ENCODE peak calls at places on chromosomes 1 and 21, in nine cellular contexts. One of them, this sample, is unnamed.

GRCh38 chr1:207499573-207499972 is 3.6 kb downstream of the CR1 start:
- DNase-seq in H4: peak; percentile 66
- DNase-seq in ovary: peak; percentile 23
- DNase-seq in A172: peak; percentile 77
- DNase-seq in stimulated activated CD4-positive, alpha-beta T cell treated with anti-CD3 and anti-CD28 coated beads, TNF-alpha, amount 100 ng/mL, for 48 hours: peak; percentile 38
- DNase-seq in stimulated activated naive CD4-positive, alpha-beta T cell treated with Interleukin-2 at 50 U/mL for 16 hours: peak; percentile 51
- DNase-seq in type B pancreatic cell: no peak
- DNase-seq in CD8-positive, alpha-beta memory T cell: peak; percentile 43
- DNase-seq in HFF-Myc: peak; percentile 52
- DNase-seq in this sample: peak; percentile 39

GRCh38 chr1:12595839-12596821 is 21.9 kb downstream of the DHRS3 start:
- DNase-seq in type B pancreatic cell: peak; percentile 81
- DNase-seq in HFF-Myc: peak; percentile 90
- DNase-seq in stimulated activated CD4-positive, alpha-beta T cell treated with anti-CD3 and anti-CD28 coated beads, TNF-alpha, amount 100 ng/mL, for 48 hours: no peak
- DNase-seq in CD8-positive, alpha-beta memory T cell: no peak
- DNase-seq in stimulated activated naive CD4-positive, alpha-beta T cell treated with Interleukin-2 at 50 U/mL for 16 hours: no peak
- DNase-seq in H4: peak; percentile 98
- DNase-seq in A172: peak; percentile 52
- DNase-seq in ovary: peak; percentile 86
- DNase-seq in this sample: no peak

GRCh38 chr1:59880735-59881134 is 45.8 kb downstream of the CYP2J2 start:
- DNase-seq in CD8-positive, alpha-beta memory T cell: no peak
- DNase-seq in HFF-Myc: no peak
- DNase-seq in H4: no peak
- DNase-seq in stimulated activated CD4-positive, alpha-beta T cell treated with anti-CD3 and anti-CD28 coated beads, TNF-alpha, amount 100 ng/mL, for 48 hours: no peak
- DNase-seq in type B pancreatic cell: no peak
- DNase-seq in stimulated activated naive CD4-positive, alpha-beta T cell treated with Interleukin-2 at 50 U/mL for 16 hours: no peak
- DNase-seq in A172: no peak
- DNase-seq in ovary: no peak
- DNase-seq in this sample: no peak

GRCh38 chr21:28540514-28540913 is 452.2 kb downstream of the LTN1 start:
- DNase-seq in stimulated activated naive CD4-positive, alpha-beta T cell treated with Interleukin-2 at 50 U/mL for 16 hours: no peak
- DNase-seq in H4: no peak
- DNase-seq in ovary: no peak
- DNase-seq in A172: peak; percentile 35
- DNase-seq in stimulated activated CD4-positive, alpha-beta T cell treated with anti-CD3 and anti-CD28 coated beads, TNF-alpha, amount 100 ng/mL, for 48 hours: no peak
- DNase-seq in HFF-Myc: peak; percentile 83
- DNase-seq in type B pancreatic cell: no peak
- DNase-seq in CD8-positive, alpha-beta memory T cell: no peak
- DNase-seq in this sample: no peak

GRCh38 chr1:230268371-230269170 is 157.6 kb downstream of the PGBD5 start:
- DNase-seq in ovary: no peak
- DNase-seq in HFF-Myc: peak; percentile 46
- DNase-seq in stimulated activated naive CD4-positive, alpha-beta T cell treated with Interleukin-2 at 50 U/mL for 16 hours: no peak
- DNase-seq in CD8-positive, alpha-beta memory T cell: no peak
- DNase-seq in type B pancreatic cell: no peak
- DNase-seq in stimulated activated CD4-positive, alpha-beta T cell treated with anti-CD3 and anti-CD28 coated beads, TNF-alpha, amount 100 ng/mL, for 48 hours: no peak
- DNase-seq in H4: peak; percentile 75
- DNase-seq in A172: peak; percentile 70
- DNase-seq in this sample: no peak

GRCh38 chr1:160094806-160095205 is 3.6 kb downstream of the IGSF8 start:
- DNase-seq in stimulated activated CD4-positive, alpha-beta T cell treated with anti-CD3 and anti-CD28 coated beads, TNF-alpha, amount 100 ng/mL, for 48 hours: no peak
- DNase-seq in ovary: no peak
- DNase-seq in CD8-positive, alpha-beta memory T cell: no peak
- DNase-seq in HFF-Myc: no peak
- DNase-seq in A172: no peak
- DNase-seq in stimulated activated naive CD4-positive, alpha-beta T cell treated with Interleukin-2 at 50 U/mL for 16 hours: no peak
- DNase-seq in H4: no peak
- DNase-seq in type B pancreatic cell: no peak
- DNase-seq in this sample: no peak

GRCh38 chr1:38151399-38151798 is 104.8 kb upstream of the POU3F1 start:
- DNase-seq in HFF-Myc: no peak
- DNase-seq in stimulated activated naive CD4-positive, alpha-beta T cell treated with Interleukin-2 at 50 U/mL for 16 hours: no peak
- DNase-seq in A172: no peak
- DNase-seq in stimulated activated CD4-positive, alpha-beta T cell treated with anti-CD3 and anti-CD28 coated beads, TNF-alpha, amount 100 ng/mL, for 48 hours: no peak
- DNase-seq in type B pancreatic cell: no peak
- DNase-seq in ovary: no peak
- DNase-seq in CD8-positive, alpha-beta memory T cell: no peak
- DNase-seq in H4: no peak
- DNase-seq in this sample: no peak

GRCh38 chr1:203025721-203026665 is at the start of gene PPFIA4:
- DNase-seq in H4: peak; percentile 68
- DNase-seq in ovary: peak; percentile 84
- DNase-seq in stimulated activated CD4-positive, alpha-beta T cell treated with anti-CD3 and anti-CD28 coated beads, TNF-alpha, amount 100 ng/mL, for 48 hours: peak; percentile 89
- DNase-seq in CD8-positive, alpha-beta memory T cell: peak; percentile 85
- DNase-seq in type B pancreatic cell: peak; percentile 94
- DNase-seq in A172: peak; percentile 73
- DNase-seq in HFF-Myc: no peak
- DNase-seq in stimulated activated naive CD4-positive, alpha-beta T cell treated with Interleukin-2 at 50 U/mL for 16 hours: peak; percentile 75
- DNase-seq in this sample: no peak

GRCh38 chr1:191350938-191351337 is 807.3 kb upstream of the RGS18 start:
- DNase-seq in HFF-Myc: no peak
- DNase-seq in stimulated activated CD4-positive, alpha-beta T cell treated with anti-CD3 and anti-CD28 coated beads, TNF-alpha, amount 100 ng/mL, for 48 hours: no peak
- DNase-seq in stimulated activated naive CD4-positive, alpha-beta T cell treated with Interleukin-2 at 50 U/mL for 16 hours: no peak
- DNase-seq in ovary: no peak
- DNase-seq in CD8-positive, alpha-beta memory T cell: no peak
- DNase-seq in type B pancreatic cell: no peak
- DNase-seq in A172: no peak
- DNase-seq in H4: no peak
- DNase-seq in this sample: no peak

GRCh38 chr1:31792541-31792940 is 23.3 kb downstream of the SPOCD1 start:
- DNase-seq in stimulated activated naive CD4-positive, alpha-beta T cell treated with Interleukin-2 at 50 U/mL for 16 hours: no peak
- DNase-seq in type B pancreatic cell: no peak
- DNase-seq in ovary: no peak
- DNase-seq in HFF-Myc: no peak
- DNase-seq in CD8-positive, alpha-beta memory T cell: no peak
- DNase-seq in stimulated activated CD4-positive, alpha-beta T cell treated with anti-CD3 and anti-CD28 coated beads, TNF-alpha, amount 100 ng/mL, for 48 hours: no peak
- DNase-seq in H4: no peak
- DNase-seq in A172: no peak
- DNase-seq in this sample: no peak

GRCh38 chr1:77759090-77760028 is at the start of gene USP33:
- DNase-seq in HFF-Myc: peak; percentile 17
- DNase-seq in ovary: peak; percentile 89
- DNase-seq in type B pancreatic cell: peak; percentile 84
- DNase-seq in stimulated activated CD4-positive, alpha-beta T cell treated with anti-CD3 and anti-CD28 coated beads, TNF-alpha, amount 100 ng/mL, for 48 hours: peak; percentile 91
- DNase-seq in H4: peak; percentile 33
- DNase-seq in A172: peak; percentile 57
- DNase-seq in stimulated activated naive CD4-positive, alpha-beta T cell treated with Interleukin-2 at 50 U/mL for 16 hours: peak; percentile 80
- DNase-seq in CD8-positive, alpha-beta memory T cell: peak; percentile 87
- DNase-seq in this sample: peak; percentile 77

GRCh38 chr21:39073717-39074116 is 109.5 kb downstream of the PSMG1 start:
- DNase-seq in CD8-positive, alpha-beta memory T cell: no peak
- DNase-seq in stimulated activated CD4-positive, alpha-beta T cell treated with anti-CD3 and anti-CD28 coated beads, TNF-alpha, amount 100 ng/mL, for 48 hours: no peak
- DNase-seq in H4: no peak
- DNase-seq in A172: no peak
- DNase-seq in ovary: no peak
- DNase-seq in stimulated activated naive CD4-positive, alpha-beta T cell treated with Interleukin-2 at 50 U/mL for 16 hours: no peak
- DNase-seq in HFF-Myc: no peak
- DNase-seq in type B pancreatic cell: no peak
- DNase-seq in this sample: no peak

GRCh38 chr1:230067441-230067870 is 418 bp downstream of the GALNT2 start:
- DNase-seq in stimulated activated CD4-positive, alpha-beta T cell treated with anti-CD3 and anti-CD28 coated beads, TNF-alpha, amount 100 ng/mL, for 48 hours: no peak
- DNase-seq in ovary: peak; percentile 36
- DNase-seq in CD8-positive, alpha-beta memory T cell: no peak
- DNase-seq in HFF-Myc: no peak
- DNase-seq in A172: no peak
- DNase-seq in type B pancreatic cell: no peak
- DNase-seq in H4: no peak
- DNase-seq in stimulated activated naive CD4-positive, alpha-beta T cell treated with Interleukin-2 at 50 U/mL for 16 hours: no peak
- DNase-seq in this sample: no peak

GRCh38 chr1:186617860-186618780 is 62.1 kb downstream of the PTGS2 start:
- DNase-seq in H4: peak; percentile 90
- DNase-seq in HFF-Myc: no peak
- DNase-seq in CD8-positive, alpha-beta memory T cell: peak; percentile 20
- DNase-seq in A172: peak; percentile 33
- DNase-seq in type B pancreatic cell: no peak
- DNase-seq in ovary: no peak
- DNase-seq in stimulated activated CD4-positive, alpha-beta T cell treated with anti-CD3 and anti-CD28 coated beads, TNF-alpha, amount 100 ng/mL, for 48 hours: peak; percentile 12
- DNase-seq in stimulated activated naive CD4-positive, alpha-beta T cell treated with Interleukin-2 at 50 U/mL for 16 hours: no peak
- DNase-seq in this sample: no peak

GRCh38 chr1:110212165-110213142 is 2.3 kb downstream of the KCNC4 start:
- DNase-seq in type B pancreatic cell: no peak
- DNase-seq in ovary: peak; percentile 30
- DNase-seq in stimulated activated naive CD4-positive, alpha-beta T cell treated with Interleukin-2 at 50 U/mL for 16 hours: no peak
- DNase-seq in H4: no peak
- DNase-seq in HFF-Myc: no peak
- DNase-seq in CD8-positive, alpha-beta memory T cell: no peak
- DNase-seq in A172: no peak
- DNase-seq in stimulated activated CD4-positive, alpha-beta T cell treated with anti-CD3 and anti-CD28 coated beads, TNF-alpha, amount 100 ng/mL, for 48 hours: no peak
- DNase-seq in this sample: no peak

This sample was measured in iPS DF 6.9.